ENCODE peak calls at places on chromosomes 2 and 18, in four cellular contexts. One of them, this sample, is unnamed. For H3K4me1, the result is how much of the 10 kb centered on the place peaks cover.

GRCh38 chr18:12518832-12519534 is 111.3 kb downstream of the PRELID3A start:
- DNase-seq in IMR-90: peak
- DNase-seq in fibroblast of lung: no peak
- DNase-seq in neural progenitor cell: no peak
- DNase-seq in this sample: no peak

GRCh38 chr2:120989556-120989848 is 253.8 kb downstream of the GLI2 start:
- DNase-seq in fibroblast of lung: no peak
- DNase-seq in neural progenitor cell: no peak
- DNase-seq in IMR-90: no peak
- DNase-seq in this sample: no peak

GRCh38 chr2:204115692-204116091 is 179.1 kb downstream of the ICOS start:
- DNase-seq in fibroblast of lung: no peak
- DNase-seq in IMR-90: no peak
- DNase-seq in neural progenitor cell: no peak
- DNase-seq in this sample: no peak

GRCh38 chr2:226420646-226421045 is 379.0 kb downstream of the IRS1 start:
- DNase-seq in neural progenitor cell: no peak
- DNase-seq in IMR-90: peak
- DNase-seq in fibroblast of lung: peak
- DNase-seq in this sample: no peak

GRCh38 chr18:76496200-76496890 is 1.3 kb upstream of the ZNF516 start:
- DNase-seq in fibroblast of lung: peak
- DNase-seq in neural progenitor cell: peak
- DNase-seq in IMR-90: peak
- DNase-seq in this sample: peak

GRCh38 chr18:47331051-47331450 is 79.6 kb upstream of the SKOR2 start:
- DNase-seq in neural progenitor cell: no peak
- DNase-seq in fibroblast of lung: no peak
- DNase-seq in IMR-90: no peak
- DNase-seq in this sample: no peak

GRCh38 chr18:68740966-68741365 is 26.1 kb upstream of the TMX3 start:
- DNase-seq in fibroblast of lung: peak
- DNase-seq in IMR-90: peak
- DNase-seq in neural progenitor cell: no peak
- DNase-seq in this sample: no peak

GRCh38 chr2:34012728-34013302 is 413.7 kb upstream of the FAM98A start:
- DNase-seq in neural progenitor cell: peak
- DNase-seq in fibroblast of lung: peak
- DNase-seq in IMR-90: peak
- DNase-seq in this sample: peak

GRCh38 chr2:115292742-115293141 is 850.3 kb downstream of the DPP10 start:
- DNase-seq in fibroblast of lung: no peak
- DNase-seq in neural progenitor cell: no peak
- DNase-seq in IMR-90: no peak
- DNase-seq in this sample: no peak

GRCh38 chr2:225781145-225781544 is 381.6 kb downstream of the NYAP2 start:
- DNase-seq in neural progenitor cell: no peak
- DNase-seq in fibroblast of lung: no peak
- DNase-seq in IMR-90: no peak
- DNase-seq in this sample: no peak

GRCh38 chr2:194424683-194425209 is 1232.3 kb upstream of the SLC39A10 start:
- DNase-seq in IMR-90: no peak
- DNase-seq in neural progenitor cell: no peak
- DNase-seq in fibroblast of lung: no peak
- DNase-seq in this sample: no peak

GRCh38 chr2:100739735-100740432 is 80.1 kb upstream of the NPAS2 start:
- DNase-seq in IMR-90: no peak
- DNase-seq in fibroblast of lung: no peak
- DNase-seq in neural progenitor cell: no peak
- DNase-seq in this sample: no peak

GRCh38 chr2:110726285-110726684 is 6.1 kb upstream of the ACOXL start:
- DNase-seq in fibroblast of lung: no peak
- DNase-seq in neural progenitor cell: no peak
- DNase-seq in IMR-90: no peak
- DNase-seq in this sample: no peak

GRCh38 chr18:58169472-58169871 is 125.4 kb downstream of the NEDD4L start:
- DNase-seq in IMR-90: no peak
- DNase-seq in fibroblast of lung: no peak
- DNase-seq in neural progenitor cell: no peak
- DNase-seq in this sample: no peak

GRCh38 chr2:1517786-1518500 is 104.7 kb downstream of the TPO start:
- DNase-seq in neural progenitor cell: no peak
- DNase-seq in fibroblast of lung: no peak
- DNase-seq in IMR-90: no peak
- DNase-seq in this sample: no peak

GRCh38 chr2:47520302-47520630 is 117.3 kb downstream of the MSH2 start:
- DNase-seq in fibroblast of lung: no peak
- DNase-seq in IMR-90: no peak
- DNase-seq in neural progenitor cell: no peak
- DNase-seq in this sample: no peak
- H3K9ac ChIP-seq in fibroblast of lung: no peak
- H3K9ac ChIP-seq in IMR-90: no peak
- H3K9ac ChIP-seq in neural progenitor cell: no peak
- H3K9ac ChIP-seq in this sample: no peak

GRCh38 chr2:11145350-11145749 is 9.9 kb upstream of the SLC66A3 start:
- DNase-seq in neural progenitor cell: no peak
- DNase-seq in fibroblast of lung: no peak
- DNase-seq in IMR-90: no peak
- DNase-seq in this sample: no peak
- H3K4me1 ChIP-seq in neural progenitor cell: under half
- H3K4me1 ChIP-seq in fibroblast of lung: under half
- H3K4me1 ChIP-seq in IMR-90: under half
- H3K4me1 ChIP-seq in this sample: under half

DNA sequence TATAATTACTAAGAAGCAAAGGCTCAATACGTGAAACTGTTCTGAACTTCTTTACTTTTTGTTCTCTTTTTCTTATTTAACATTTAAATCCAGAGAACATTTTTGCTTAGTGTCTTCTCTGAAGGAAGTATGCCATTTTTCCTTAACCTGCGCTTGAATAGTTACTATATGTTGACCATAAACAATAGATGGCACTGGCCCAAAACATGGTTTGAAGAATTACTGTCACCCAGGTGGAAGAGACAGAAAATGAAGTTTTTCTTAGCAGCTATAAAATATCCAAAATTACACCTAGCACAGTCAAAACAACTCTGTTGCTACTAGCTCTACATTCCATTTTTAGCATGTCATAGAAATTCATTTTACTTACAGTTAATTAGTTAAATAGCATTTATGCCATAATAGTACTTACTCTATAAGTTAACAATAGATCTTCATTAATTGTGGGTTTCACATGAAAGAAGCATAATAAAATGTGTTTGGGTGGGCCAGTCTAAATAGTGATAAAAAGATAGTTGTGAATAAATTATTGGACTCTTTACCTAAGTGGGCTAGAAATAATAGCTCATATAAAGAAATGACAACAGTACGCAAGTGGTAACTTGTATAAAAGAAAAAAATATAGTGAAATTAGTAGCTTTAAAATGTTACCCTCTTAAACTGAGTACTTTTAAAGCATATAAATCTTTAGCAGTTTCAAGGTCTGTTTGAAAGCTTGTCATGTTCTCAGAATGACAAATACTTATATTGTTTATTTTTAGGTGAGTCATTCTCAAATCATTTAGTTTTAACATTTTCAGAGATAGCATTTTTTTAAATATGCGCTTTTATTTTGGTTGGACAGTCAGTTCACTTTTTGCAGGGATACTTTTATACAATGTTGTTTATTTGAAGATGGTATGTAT is 3.7 kb downstream of the ETAA1 start:
- DNase-seq in neural progenitor cell: no peak
- DNase-seq in IMR-90: peak
- DNase-seq in fibroblast of lung: peak
- DNase-seq in this sample: peak
- H3K9ac ChIP-seq in neural progenitor cell: no peak
- H3K9ac ChIP-seq in IMR-90: no peak
- H3K9ac ChIP-seq in fibroblast of lung: no peak
- H3K9ac ChIP-seq in this sample: no peak

DNA sequence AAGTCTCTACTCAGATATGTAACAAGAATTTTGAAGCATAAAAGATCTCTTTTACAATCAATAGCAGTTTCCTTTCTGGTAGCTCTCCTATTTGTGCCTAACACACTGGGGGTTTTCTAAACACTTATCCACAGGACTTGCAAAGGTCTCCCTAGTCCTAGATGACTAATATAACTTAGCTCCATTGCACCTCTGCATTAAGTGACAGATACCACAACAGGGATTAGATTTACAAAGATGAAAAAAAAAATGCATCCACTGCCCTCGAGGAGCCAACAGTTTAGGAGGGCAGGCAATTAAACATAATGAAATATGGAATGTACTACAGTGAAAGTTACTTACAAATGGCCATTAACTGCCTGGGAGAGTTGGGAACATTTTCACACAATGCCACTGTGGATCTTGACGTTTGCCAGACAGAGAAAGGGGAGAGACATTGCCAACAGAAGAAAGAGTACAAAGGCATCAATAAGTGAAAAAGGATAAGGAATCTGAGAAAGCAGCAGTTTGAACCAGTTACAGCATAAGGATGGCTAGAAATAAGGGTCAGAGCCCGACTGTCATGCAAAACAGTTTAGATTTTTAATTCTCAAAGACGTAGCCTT is 14.3 kb downstream of the PPP3R1 start:
- DNase-seq in IMR-90: no peak
- DNase-seq in neural progenitor cell: no peak
- DNase-seq in fibroblast of lung: no peak
- DNase-seq in this sample: no peak
- H3K4me1 ChIP-seq in IMR-90: under half
- H3K4me1 ChIP-seq in neural progenitor cell: under half
- H3K4me1 ChIP-seq in fibroblast of lung: under half
- H3K4me1 ChIP-seq in this sample: under half

GRCh38 chr18:55588876-55589595 is 1.0 kb upstream of the TCF4 start:
- DNase-seq in IMR-90: peak
- DNase-seq in fibroblast of lung: peak
- DNase-seq in neural progenitor cell: no peak
- DNase-seq in this sample: peak
- H3K9ac ChIP-seq in IMR-90: peak
- H3K9ac ChIP-seq in fibroblast of lung: no peak
- H3K9ac ChIP-seq in neural progenitor cell: peak
- H3K9ac ChIP-seq in this sample: peak

GRCh38 chr18:44802508-44802907 is 121.8 kb downstream of the SETBP1 start:
- DNase-seq in IMR-90: peak
- DNase-seq in fibroblast of lung: peak
- DNase-seq in neural progenitor cell: no peak
- DNase-seq in this sample: peak
- H3K4me1 ChIP-seq in IMR-90: under half
- H3K4me1 ChIP-seq in fibroblast of lung: under half
- H3K4me1 ChIP-seq in neural progenitor cell: under half
- H3K4me1 ChIP-seq in this sample: under half

DNA sequence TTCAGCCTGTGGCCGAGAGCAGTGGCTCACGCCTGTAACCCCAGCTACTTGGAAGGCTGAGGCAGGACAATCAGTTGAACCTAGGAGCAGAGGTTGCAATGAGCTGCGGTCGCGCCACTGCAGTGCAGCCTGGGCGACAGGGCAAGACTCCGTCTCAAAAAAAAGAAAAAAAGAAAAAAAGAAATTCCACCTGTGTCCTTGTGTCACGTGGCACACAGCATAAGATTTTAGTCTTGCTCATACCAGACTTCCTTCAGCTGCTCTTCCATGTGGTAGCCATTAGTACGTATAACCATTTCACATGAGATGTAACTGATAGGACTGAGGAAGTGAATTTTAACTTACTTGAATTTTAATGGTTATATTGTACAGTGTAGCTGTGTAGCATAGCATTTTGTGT is 4.0 kb downstream of the NOP58 start:
- DNase-seq in neural progenitor cell: no peak
- DNase-seq in fibroblast of lung: no peak
- DNase-seq in IMR-90: no peak
- DNase-seq in this sample: peak
- H3K9ac ChIP-seq in neural progenitor cell: no peak
- H3K9ac ChIP-seq in fibroblast of lung: no peak
- H3K9ac ChIP-seq in IMR-90: no peak
- H3K9ac ChIP-seq in this sample: no peak